ENCODE peak calls at places on chromosomes 3 and 15, in eight cellular contexts. Q is sigmoid colon, O is HCT116, X is right lobe of liver, R is endothelial cell of umbilical vein, G is uterus, B is breast epithelium, J is prostate gland. C is an unnamed sample.

GRCh38 chr3:163891771-163892170 is 1186.5 kb downstream of the SI start:
- DNase-seq in Q (no peak), O (no peak), X (no peak), R (no peak), G (no peak), B (no peak), J (no peak), C (no peak)

GRCh38 chr3:50609071-50609742 is 2.4 kb downstream of the CISH start:
- DNase-seq in Q (no peak), O (no peak), X (no peak), R (no peak), G (no peak), B (no peak), J (no peak), C (no peak)

GRCh38 chr15:68487087-68487843 is 55.3 kb upstream of the ITGA11 start:
- DNase-seq in Q (no peak), O (no peak), X (no peak), R (no peak), G (no peak), B (no peak), J (peak; percentile 44), C (no peak)

GRCh38 chr15:93974804-93975481 is 256.4 kb upstream of the MCTP2 start:
- DNase-seq in Q (no peak), O (peak; percentile 2), X (no peak), R (no peak), G (no peak), B (no peak), J (peak; percentile 27), C (peak; percentile 12)

GRCh38 chr3:57164217-57164605 is 942 bp downstream of the IL17RD start:
- DNase-seq in Q (no peak), O (no peak), X (no peak), R (no peak), G (peak; percentile 55), B (no peak), J (peak; percentile 19), C (no peak)

GRCh38 chr3:154690413-154690812 is 260.4 kb upstream of the GPR149 start:
- DNase-seq in Q (no peak), O (no peak), X (no peak), R (no peak), G (no peak), B (no peak), J (no peak), C (no peak)

GRCh38 chr15:78303729-78304486 is 4.5 kb upstream of the SKIC8 start:
- DNase-seq in Q (no peak), O (no peak), X (no peak), R (no peak), G (no peak), B (no peak), J (no peak), C (no peak)

GRCh38 chr3:52091566-52092290 is 35.4 kb upstream of the DUSP7 start:
- DNase-seq in Q (peak; percentile 46), O (no peak), X (peak; percentile 26), R (no peak), G (no peak), B (no peak), J (no peak), C (no peak)

GRCh38 chr3:152328841-152329240 is 60.1 kb downstream of the MBNL1 start:
- DNase-seq in Q (no peak), O (peak; percentile 70), X (no peak), R (peak; percentile 95), G (no peak), B (no peak), J (no peak), C (peak; percentile 29)

GRCh38 chr3:28601291-28601690 is 252.7 kb upstream of the AZI2 start:
- DNase-seq in Q (no peak), O (no peak), X (no peak), R (no peak), G (no peak), B (no peak), J (no peak), C (no peak)

GRCh38 chr3:41853495-41853894 is 108.4 kb downstream of the ULK4 start:
- DNase-seq in Q (no peak), O (no peak), X (no peak), R (no peak), G (no peak), B (no peak), J (no peak), C (no peak)

GRCh38 chr3:17946619-17947018 is 204.2 kb upstream of the TBC1D5 start:
- DNase-seq in Q (no peak), O (no peak), X (no peak), R (no peak), G (no peak), B (no peak), J (no peak), C (no peak)

GRCh38 chr3:74048686-74049085 is 423.9 kb upstream of the PDZRN3 start:
- DNase-seq in Q (no peak), O (no peak), X (no peak), R (peak; percentile 1), G (no peak), B (no peak), J (no peak), C (no peak)

GRCh38 chr3:115478359-115478758 is 145.0 kb upstream of the GAP43 start:
- DNase-seq in Q (no peak), O (no peak), X (no peak), R (no peak), G (no peak), B (no peak), J (no peak), C (no peak)

GRCh38 chr3:141011511-141012262 is 39.5 kb upstream of the SPSB4 start:
- DNase-seq in Q (peak; percentile 88), O (peak; percentile 51), X (peak; percentile 68), R (peak; percentile 59), G (peak; percentile 67), B (peak; percentile 30), J (peak; percentile 51), C (peak; percentile 35)

GRCh38 chr3:148208975-148209374 is 488.7 kb upstream of the AGTR1 start:
- DNase-seq in Q (no peak), O (no peak), X (no peak), R (no peak), G (no peak), B (no peak), J (no peak), C (no peak)

GRCh38 chr3:156109989-156110388 is 10.4 kb upstream of the KCNAB1 start:
- DNase-seq in Q (no peak), O (no peak), X (no peak), R (no peak), G (peak; percentile 30), B (no peak), J (no peak), C (no peak)

GRCh38 chr3:13884851-13885703 is 5.2 kb upstream of the WNT7A start:
- DNase-seq in Q (peak; percentile 13), O (peak; percentile 56), X (no peak), R (no peak), G (no peak), B (peak; percentile 42), J (peak; percentile 67), C (peak; percentile 76)

GRCh38 chr3:97037294-97037943 is 223.0 kb downstream of the EPHA6 start:
- DNase-seq in Q (no peak), O (no peak), X (no peak), R (no peak), G (no peak), B (no peak), J (no peak), C (no peak)

GRCh38 chr3:184335661-184336483 is 1.5 kb upstream of the FAM131A start:
- DNase-seq in Q (peak; percentile 94), O (peak; percentile 61), X (peak; percentile 93), R (peak; percentile 81), G (peak; percentile 90), B (peak; percentile 76), J (peak; percentile 86), C (peak; percentile 80)
- TF ChIP-seq POLR2A in Q (peak; percentile 90), O (no peak), X (peak; percentile 69), R (no peak), G (peak; percentile 96), B (peak; percentile 55), J (peak; percentile 89), C (peak; percentile 37)

GRCh38 chr3:194140520-194141414 is 4.8 kb downstream of the HES1 start:
- DNase-seq in Q (peak; percentile 85), O (no peak), X (peak; percentile 65), R (peak; percentile 77), G (peak; percentile 73), B (no peak), J (no peak), C (peak; percentile 92)
- TF ChIP-seq POLR2A in Q (no peak), O (no peak), X (peak; percentile 66), R (no peak), G (peak; percentile 43), B (no peak), J (no peak), C (peak; percentile 41)

DNA sequence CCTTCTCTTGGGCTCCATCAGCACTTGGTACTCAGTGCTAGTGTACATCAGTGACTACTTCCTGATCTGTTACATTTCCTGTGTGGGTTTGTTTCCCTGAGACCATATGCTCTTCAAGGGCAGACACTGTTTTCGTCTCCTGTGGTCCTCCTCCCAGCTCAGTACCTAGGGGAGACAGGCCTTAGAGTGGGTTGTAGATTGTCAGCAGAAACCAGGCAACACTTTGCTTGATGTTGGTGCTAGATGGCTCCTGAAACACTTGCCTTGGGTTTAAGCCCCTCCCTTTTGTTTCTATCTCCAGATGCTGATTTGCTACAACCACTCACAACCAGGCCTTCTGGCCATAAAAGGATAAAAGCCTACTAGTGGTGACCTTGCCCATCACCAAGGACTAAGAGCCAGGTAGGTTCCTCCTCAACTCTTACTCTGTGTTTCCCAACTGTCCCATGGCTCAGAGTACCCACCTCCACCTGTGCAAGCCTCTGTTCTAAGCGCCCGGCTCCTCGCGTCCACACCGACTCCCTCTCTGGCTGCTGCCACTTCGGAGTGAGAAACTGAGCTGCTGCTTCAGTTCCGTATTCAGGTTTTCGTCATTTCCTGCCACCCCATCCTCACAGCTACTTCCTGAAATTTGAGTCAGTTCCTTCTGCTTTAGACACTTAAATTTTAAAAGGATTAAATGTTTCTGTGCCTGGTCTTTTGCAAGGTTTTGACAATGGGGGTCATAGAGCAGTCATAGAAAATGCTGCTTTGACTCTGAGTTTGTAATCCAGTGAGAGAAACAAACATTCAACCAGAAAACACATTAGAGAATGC is at the start of gene HCLS1:
- DNase-seq in Q (peak; percentile 76), O (no peak), X (peak; percentile 68), R (peak; percentile 72), G (no peak), B (no peak), J (peak; percentile 12), C (no peak)
- TF ChIP-seq POLR2A in Q (no peak), O (no peak), X (peak; percentile 73), R (peak; percentile 85), G (no peak), B (no peak), J (no peak), C (no peak)

GRCh38 chr3:15726881-15727280 is 70.9 kb downstream of the ANKRD28 start:
- DNase-seq in Q (no peak), O (no peak), X (no peak), R (no peak), G (no peak), B (no peak), J (no peak), C (no peak)

GRCh38 chr3:15724446-15724845 is 73.3 kb downstream of the ANKRD28 start:
- DNase-seq in Q (no peak), O (no peak), X (no peak), R (no peak), G (no peak), B (no peak), J (no peak), C (no peak)

GRCh38 chr3:15731024-15731423 is 66.8 kb downstream of the ANKRD28 start:
- DNase-seq in Q (no peak), O (no peak), X (no peak), R (no peak), G (no peak), B (no peak), J (no peak), C (no peak)

GRCh38 chr3:15726043-15726442 is 71.7 kb downstream of the ANKRD28 start:
- DNase-seq in Q (no peak), O (no peak), X (no peak), R (no peak), G (no peak), B (no peak), J (no peak), C (no peak)

GRCh38 chr3:15728766-15729165 is 69.0 kb downstream of the ANKRD28 start:
- DNase-seq in Q (no peak), O (no peak), X (no peak), R (no peak), G (no peak), B (no peak), J (no peak), C (no peak)
- TF ChIP-seq POLR2A in Q (no peak), O (no peak), X (no peak), R (no peak), G (no peak), B (no peak), J (no peak), C (no peak)

C was measured in H54.